ENCODE peak calls at places on chromosomes 12 and 14, in nine cellular contexts. One of them, this sample, is unnamed.

GRCh38 chr12:122499991-122500684 is 594 bp downstream of the ZCCHC8 start:
- DNase-seq in head of caudate nucleus: no peak
- DNase-seq in KBM-7: peak
- DNase-seq in left ventricle myocardium inferior: peak
- DNase-seq in fibroblast of the conjunctiva: peak
- DNase-seq in mucosa of gallbladder: peak
- DNase-seq in occipital lobe: peak
- DNase-seq in NCI-H2171: peak
- DNase-seq in Panc1: no peak
- DNase-seq in this sample: peak

GRCh38 chr12:23025372-23026021 is 400.5 kb downstream of the ETNK1 start:
- DNase-seq in mucosa of gallbladder: no peak
- DNase-seq in Panc1: no peak
- DNase-seq in KBM-7: no peak
- DNase-seq in fibroblast of the conjunctiva: no peak
- DNase-seq in left ventricle myocardium inferior: no peak
- DNase-seq in head of caudate nucleus: no peak
- DNase-seq in NCI-H2171: no peak
- DNase-seq in occipital lobe: no peak
- DNase-seq in this sample: no peak

GRCh38 chr12:101666017-101666728 is 31.3 kb upstream of the CHPT1 start:
- DNase-seq in occipital lobe: no peak
- DNase-seq in NCI-H2171: no peak
- DNase-seq in fibroblast of the conjunctiva: no peak
- DNase-seq in Panc1: no peak
- DNase-seq in mucosa of gallbladder: no peak
- DNase-seq in left ventricle myocardium inferior: no peak
- DNase-seq in head of caudate nucleus: no peak
- DNase-seq in KBM-7: no peak
- DNase-seq in this sample: no peak

GRCh38 chr12:94180558-94181296 is 32.4 kb downstream of the PLXNC1 start:
- DNase-seq in left ventricle myocardium inferior: no peak
- DNase-seq in fibroblast of the conjunctiva: no peak
- DNase-seq in NCI-H2171: no peak
- DNase-seq in mucosa of gallbladder: no peak
- DNase-seq in head of caudate nucleus: no peak
- DNase-seq in occipital lobe: no peak
- DNase-seq in Panc1: no peak
- DNase-seq in KBM-7: peak
- DNase-seq in this sample: no peak

GRCh38 chr14:102819176-102819628 is 42.0 kb downstream of the TRAF3 start:
- DNase-seq in head of caudate nucleus: no peak
- DNase-seq in NCI-H2171: no peak
- DNase-seq in left ventricle myocardium inferior: no peak
- DNase-seq in occipital lobe: no peak
- DNase-seq in fibroblast of the conjunctiva: no peak
- DNase-seq in mucosa of gallbladder: no peak
- DNase-seq in KBM-7: no peak
- DNase-seq in Panc1: no peak
- DNase-seq in this sample: peak

GRCh38 chr12:115404761-115405470 is 720.9 kb upstream of the TBX3 start:
- DNase-seq in mucosa of gallbladder: no peak
- DNase-seq in KBM-7: no peak
- DNase-seq in occipital lobe: no peak
- DNase-seq in NCI-H2171: no peak
- DNase-seq in head of caudate nucleus: no peak
- DNase-seq in fibroblast of the conjunctiva: peak
- DNase-seq in left ventricle myocardium inferior: no peak
- DNase-seq in Panc1: no peak
- DNase-seq in this sample: no peak

GRCh38 chr14:43200519-43200918 is 1306.6 kb downstream of the FSCB start:
- DNase-seq in fibroblast of the conjunctiva: no peak
- DNase-seq in KBM-7: no peak
- DNase-seq in occipital lobe: no peak
- DNase-seq in head of caudate nucleus: no peak
- DNase-seq in mucosa of gallbladder: no peak
- DNase-seq in Panc1: no peak
- DNase-seq in NCI-H2171: no peak
- DNase-seq in left ventricle myocardium inferior: no peak
- DNase-seq in this sample: no peak

GRCh38 chr14:52342849-52343606 is 28.9 kb downstream of the PTGER2 start:
- DNase-seq in occipital lobe: no peak
- DNase-seq in NCI-H2171: no peak
- DNase-seq in left ventricle myocardium inferior: no peak
- DNase-seq in Panc1: no peak
- DNase-seq in KBM-7: no peak
- DNase-seq in fibroblast of the conjunctiva: no peak
- DNase-seq in head of caudate nucleus: no peak
- DNase-seq in mucosa of gallbladder: no peak
- DNase-seq in this sample: no peak

GRCh38 chr12:124506145-124506831 is 61.1 kb downstream of the NCOR2 start:
- DNase-seq in fibroblast of the conjunctiva: peak
- DNase-seq in KBM-7: peak
- DNase-seq in left ventricle myocardium inferior: peak
- DNase-seq in mucosa of gallbladder: peak
- DNase-seq in head of caudate nucleus: peak
- DNase-seq in Panc1: no peak
- DNase-seq in occipital lobe: no peak
- DNase-seq in NCI-H2171: peak
- DNase-seq in this sample: no peak

GRCh38 chr14:39381366-39381765 is 50.9 kb downstream of the FBXO33 start:
- DNase-seq in Panc1: no peak
- DNase-seq in fibroblast of the conjunctiva: no peak
- DNase-seq in left ventricle myocardium inferior: no peak
- DNase-seq in NCI-H2171: no peak
- DNase-seq in head of caudate nucleus: no peak
- DNase-seq in mucosa of gallbladder: no peak
- DNase-seq in occipital lobe: no peak
- DNase-seq in KBM-7: no peak
- DNase-seq in this sample: no peak

GRCh38 chr12:104957388-104958008 is 592 bp downstream of the SLC41A2 start:
- DNase-seq in fibroblast of the conjunctiva: no peak
- DNase-seq in mucosa of gallbladder: no peak
- DNase-seq in head of caudate nucleus: peak
- DNase-seq in NCI-H2171: peak
- DNase-seq in occipital lobe: no peak
- DNase-seq in Panc1: no peak
- DNase-seq in left ventricle myocardium inferior: peak
- DNase-seq in KBM-7: peak
- DNase-seq in this sample: peak

GRCh38 chr14:76977793-76978730 is 50.4 kb downstream of the IRF2BPL start:
- DNase-seq in KBM-7: peak
- DNase-seq in left ventricle myocardium inferior: peak
- DNase-seq in mucosa of gallbladder: peak
- DNase-seq in Panc1: no peak
- DNase-seq in occipital lobe: peak
- DNase-seq in NCI-H2171: peak
- DNase-seq in head of caudate nucleus: peak
- DNase-seq in fibroblast of the conjunctiva: peak
- DNase-seq in this sample: peak

GRCh38 chr12:92121826-92122225 is 23.8 kb downstream of the BTG1 start:
- DNase-seq in left ventricle myocardium inferior: no peak
- DNase-seq in occipital lobe: no peak
- DNase-seq in KBM-7: no peak
- DNase-seq in fibroblast of the conjunctiva: no peak
- DNase-seq in mucosa of gallbladder: no peak
- DNase-seq in NCI-H2171: no peak
- DNase-seq in Panc1: no peak
- DNase-seq in head of caudate nucleus: no peak
- DNase-seq in this sample: no peak

GRCh38 chr14:61051046-61051445 is 70.0 kb downstream of the SLC38A6 start:
- DNase-seq in fibroblast of the conjunctiva: peak
- DNase-seq in Panc1: no peak
- DNase-seq in mucosa of gallbladder: no peak
- DNase-seq in KBM-7: no peak
- DNase-seq in head of caudate nucleus: no peak
- DNase-seq in left ventricle myocardium inferior: peak
- DNase-seq in occipital lobe: no peak
- DNase-seq in NCI-H2171: no peak
- DNase-seq in this sample: no peak

GRCh38 chr12:49959570-49960473 is 1.9 kb upstream of the AQP5 start:
- DNase-seq in fibroblast of the conjunctiva: no peak
- DNase-seq in head of caudate nucleus: no peak
- DNase-seq in Panc1: no peak
- DNase-seq in occipital lobe: no peak
- DNase-seq in NCI-H2171: no peak
- DNase-seq in left ventricle myocardium inferior: no peak
- DNase-seq in KBM-7: peak
- DNase-seq in mucosa of gallbladder: peak
- DNase-seq in this sample: no peak

GRCh38 chr12:103627189-103627855 is 40.2 kb downstream of the STAB2 start:
- DNase-seq in left ventricle myocardium inferior: peak
- DNase-seq in occipital lobe: no peak
- DNase-seq in NCI-H2171: no peak
- DNase-seq in KBM-7: no peak
- DNase-seq in fibroblast of the conjunctiva: no peak
- DNase-seq in head of caudate nucleus: no peak
- DNase-seq in mucosa of gallbladder: no peak
- DNase-seq in Panc1: no peak
- DNase-seq in this sample: no peak

GRCh38 chr12:53965251-53966069 is 7.5 kb upstream of the HOXC11 start:
- DNase-seq in mucosa of gallbladder: no peak
- DNase-seq in KBM-7: no peak
- DNase-seq in Panc1: no peak
- DNase-seq in head of caudate nucleus: no peak
- DNase-seq in left ventricle myocardium inferior: no peak
- DNase-seq in occipital lobe: no peak
- DNase-seq in fibroblast of the conjunctiva: no peak
- DNase-seq in NCI-H2171: no peak
- DNase-seq in this sample: no peak

GRCh38 chr14:91884664-91885063 is 17.3 kb upstream of the TC2N start:
- DNase-seq in NCI-H2171: no peak
- DNase-seq in head of caudate nucleus: no peak
- DNase-seq in KBM-7: no peak
- DNase-seq in fibroblast of the conjunctiva: no peak
- DNase-seq in mucosa of gallbladder: no peak
- DNase-seq in Panc1: no peak
- DNase-seq in left ventricle myocardium inferior: no peak
- DNase-seq in occipital lobe: no peak
- DNase-seq in this sample: no peak

GRCh38 chr14:104224516-104225281 is 86.3 kb downstream of the KIF26A start:
- DNase-seq in KBM-7: peak
- DNase-seq in Panc1: no peak
- DNase-seq in occipital lobe: no peak
- DNase-seq in left ventricle myocardium inferior: no peak
- DNase-seq in head of caudate nucleus: peak
- DNase-seq in NCI-H2171: no peak
- DNase-seq in fibroblast of the conjunctiva: no peak
- DNase-seq in mucosa of gallbladder: no peak
- DNase-seq in this sample: peak

GRCh38 chr12:32253154-32253795 is 146.1 kb upstream of the FGD4 start:
- DNase-seq in head of caudate nucleus: no peak
- DNase-seq in NCI-H2171: no peak
- DNase-seq in mucosa of gallbladder: no peak
- DNase-seq in left ventricle myocardium inferior: no peak
- DNase-seq in KBM-7: no peak
- DNase-seq in occipital lobe: no peak
- DNase-seq in Panc1: no peak
- DNase-seq in fibroblast of the conjunctiva: no peak
- DNase-seq in this sample: no peak

GRCh38 chr14:80850197-80850814 is 91.2 kb downstream of the CEP128 start:
- DNase-seq in KBM-7: peak
- DNase-seq in fibroblast of the conjunctiva: peak
- DNase-seq in Panc1: no peak
- DNase-seq in left ventricle myocardium inferior: no peak
- DNase-seq in head of caudate nucleus: no peak
- DNase-seq in occipital lobe: no peak
- DNase-seq in NCI-H2171: peak
- DNase-seq in mucosa of gallbladder: no peak
- DNase-seq in this sample: no peak

GRCh38 chr12:57694459-57695019 is 607 bp downstream of the OS9 start:
- DNase-seq in fibroblast of the conjunctiva: no peak
- DNase-seq in mucosa of gallbladder: no peak
- DNase-seq in KBM-7: no peak
- DNase-seq in left ventricle myocardium inferior: no peak
- DNase-seq in occipital lobe: peak
- DNase-seq in head of caudate nucleus: no peak
- DNase-seq in Panc1: no peak
- DNase-seq in NCI-H2171: no peak
- DNase-seq in this sample: peak

GRCh38 chr12:110537605-110538409 is 35.7 kb downstream of the RAD9B start:
- DNase-seq in fibroblast of the conjunctiva: no peak
- DNase-seq in occipital lobe: no peak
- DNase-seq in NCI-H2171: no peak
- DNase-seq in head of caudate nucleus: no peak
- DNase-seq in Panc1: no peak
- DNase-seq in KBM-7: no peak
- DNase-seq in mucosa of gallbladder: no peak
- DNase-seq in left ventricle myocardium inferior: peak
- DNase-seq in this sample: no peak

GRCh38 chr12:57620936-57621496 is 9.8 kb downstream of the ARHGEF25 start:
- DNase-seq in fibroblast of the conjunctiva: no peak
- DNase-seq in mucosa of gallbladder: no peak
- DNase-seq in left ventricle myocardium inferior: no peak
- DNase-seq in head of caudate nucleus: no peak
- DNase-seq in Panc1: no peak
- DNase-seq in occipital lobe: no peak
- DNase-seq in NCI-H2171: no peak
- DNase-seq in KBM-7: no peak
- DNase-seq in this sample: peak

This sample was measured in activated naive CD4-positive, alpha-beta T cell treated with anti-CD3 and anti-CD28 coated beads, Interleukin-2, amount 10 ng/mL, durations not matched to agents 7 days and 5 days.